ENCODE peak calls at places on chromosomes 13 and 19, in five cellular contexts. P is AG20443; A is NCI-H510A; J is activated gamma-delta T cell treated with Interleukin-2 at 50 U/mL for 16 hours; R is activated CD8-positive, alpha-beta T cell treated with anti-CD3 and anti-CD28 coated beads, Interleukin-2, amount 10 ng/mL, durations not matched to agents 7 days and 5 days. V is an unnamed sample.

GRCh38 chr19:3129112-3129511 is 6.7 kb upstream of the GNA15 start:
- DNase-seq in A (no peak), J (no peak), R (no peak), P (no peak), V (peak)

GRCh38 chr13:46624821-46625220 is 71.9 kb downstream of the LRCH1 start:
- DNase-seq in A (no peak), J (no peak), R (no peak), P (no peak), V (no peak)

GRCh38 chr19:1027953-1028902 is 1.8 kb downstream of the CNN2 start:
- DNase-seq in A (peak), R (peak), J (peak), P (peak), V (peak)

GRCh38 chr13:33186851-33187250 is 98.7 kb downstream of the STARD13 start:
- DNase-seq in A (no peak), J (no peak), R (no peak), P (no peak), V (no peak)

GRCh38 chr13:74529968-74530367 is 395.8 kb upstream of the KLF12 start:
- DNase-seq in R (no peak), J (no peak), A (no peak), P (no peak), V (no peak)

GRCh38 chr19:572891-573825 is 762 bp downstream of the BSG start:
- DNase-seq in J (no peak), P (peak), A (no peak), R (peak), V (peak)

GRCh38 chr19:10695401-10696398 is 5.5 kb upstream of the QTRT1 start:
- DNase-seq in R (peak), J (peak), A (peak), P (peak), V (peak)

GRCh38 chr19:47427241-47428176 is 8.2 kb upstream of the MEIS3 start:
- DNase-seq in A (no peak), P (peak), R (peak), J (peak), V (peak)

GRCh38 chr13:26813626-26814348 is 53.2 kb upstream of the GPR12 start:
- DNase-seq in A (no peak), P (no peak), R (no peak), J (no peak), V (no peak)

GRCh38 chr19:5090780-5091575 is 122.1 kb downstream of the KDM4B start:
- DNase-seq in J (no peak), A (no peak), P (peak), R (no peak), V (peak)

GRCh38 chr19:18793144-18794028 is 2.3 kb upstream of the COMP start:
- DNase-seq in A (no peak), R (no peak), P (no peak), J (no peak), V (no peak)

GRCh38 chr13:92716749-92717148 is 509.9 kb upstream of the GPC6 start:
- DNase-seq in A (no peak), J (no peak), P (peak), R (no peak), V (peak)

GRCh38 chr19:3285647-3286176 is 61.3 kb downstream of the CELF5 start:
- DNase-seq in P (peak), A (no peak), J (peak), R (peak), V (peak)

GRCh38 chr19:40567040-40567749 is 9.5 kb upstream of the SHKBP1 start:
- DNase-seq in J (no peak), R (no peak), A (no peak), P (peak), V (no peak)

GRCh38 chr19:6509118-6509971 is 7.2 kb upstream of the TUBB4A start:
- DNase-seq in A (no peak), P (peak), R (no peak), J (no peak), V (no peak)

GRCh38 chr19:17339088-17339741 is 1.9 kb downstream of the GTPBP3 start:
- DNase-seq in R (peak), A (no peak), P (no peak), J (no peak), V (no peak)

GRCh38 chr19:41871573-41872383 is 5.3 kb upstream of the CD79A start:
- DNase-seq in R (peak), P (no peak), J (peak), A (no peak), V (no peak)

GRCh38 chr19:9721861-9722260 is 46.7 kb downstream of the ZNF846 start:
- DNase-seq in J (no peak), R (no peak), P (no peak), A (no peak), V (no peak)

GRCh38 chr13:40680659-40681323 is 14.3 kb upstream of the FOXO1 start:
- DNase-seq in R (no peak), A (no peak), J (no peak), P (no peak), V (no peak)

GRCh38 chr19:18225702-18226468 is at the start of gene PDE4C:
- DNase-seq in J (no peak), P (no peak), A (no peak), R (no peak), V (no peak)

GRCh38 chr19:39336483-39336882 is 640 bp upstream of the GMFG start:
- DNase-seq in R (no peak), A (no peak), P (no peak), J (no peak), V (no peak)

V was measured in AG08395.